ENCODE peak calls at places on chromosomes 13 and 19, in seven cellular contexts. L is fibroblast of lung, I is IMR-90, S is PC-3, Z is OCI-LY7, N is Karpas-422, W is K562. E is an unnamed sample.

GRCh38 chr19:7748756-7749155 is 1.4 kb upstream of the CD209 start:
- DNase-seq in L (no peak), I (peak; percentile 7), S (peak; percentile 82), Z (no peak), N (no peak), W (no peak), E (no peak)

GRCh38 chr19:15934332-15935078 is at the start of gene CYP4F11:
- DNase-seq in L (no peak), I (no peak), S (peak; percentile 46), Z (peak; percentile 14), N (peak; percentile 74), W (no peak), E (no peak)

GRCh38 chr13:35818577-35819165 is 312.5 kb downstream of the DCLK1 start:
- DNase-seq in L (peak; percentile 30), I (peak; percentile 60), S (peak; percentile 44), Z (peak; percentile 29), N (peak; percentile 68), W (peak; percentile 11), E (peak; percentile 51)

GRCh38 chr19:31427857-31428256 is 78.6 kb upstream of the TSHZ3 start:
- DNase-seq in L (peak; percentile 51), I (no peak), S (no peak), Z (no peak), N (no peak), W (no peak), E (no peak)

GRCh38 chr19:55322495-55322894 is 2.6 kb downstream of the TMEM150B start:
- DNase-seq in L (no peak), I (no peak), S (no peak), Z (no peak), N (no peak), W (no peak), E (no peak)

GRCh38 chr13:101343128-101343787 is 73.0 kb downstream of the NALCN start:
- DNase-seq in L (peak; percentile 21), I (peak; percentile 18), S (no peak), Z (no peak), N (no peak), W (no peak), E (no peak)

GRCh38 chr13:82962422-82962821 is 919.9 kb downstream of the SLITRK1 start:
- DNase-seq in L (peak; percentile 30), I (no peak), S (no peak), Z (no peak), N (no peak), W (no peak), E (no peak)

GRCh38 chr13:99133230-99133629 is 67.4 kb upstream of the UBAC2 start:
- DNase-seq in L (no peak), I (no peak), S (no peak), Z (no peak), N (no peak), W (no peak), E (no peak)

GRCh38 chr19:34273121-34273845 is 18.9 kb downstream of the GARRE1 start:
- DNase-seq in L (no peak), I (no peak), S (no peak), Z (peak; percentile 37), N (peak; percentile 51), W (no peak), E (no peak)

GRCh38 chr13:29676535-29676934 is 81.0 kb upstream of the SLC7A1 start:
- DNase-seq in L (peak; percentile 55), I (peak; percentile 29), S (no peak), Z (no peak), N (no peak), W (no peak), E (no peak)

GRCh38 chr13:33138441-33138840 is 122.2 kb downstream of the KL start:
- DNase-seq in L (no peak), I (no peak), S (no peak), Z (no peak), N (no peak), W (no peak), E (no peak)

GRCh38 chr19:49614096-49614857 is 23.3 kb downstream of the PRR12 start:
- DNase-seq in L (peak; percentile 88), I (peak; percentile 91), S (peak; percentile 97), Z (no peak), N (no peak), W (no peak), E (no peak)

GRCh38 chr19:30084390-30084819 is 142.4 kb downstream of the URI1 start:
- DNase-seq in L (no peak), I (no peak), S (no peak), Z (no peak), N (no peak), W (no peak), E (peak; percentile 71)

GRCh38 chr13:112447761-112448603 is 71.8 kb downstream of the SPACA7 start:
- DNase-seq in L (no peak), I (no peak), S (no peak), Z (no peak), N (no peak), W (no peak), E (peak; percentile 18)

GRCh38 chr19:30325657-30326056 is 46.5 kb upstream of the ZNF536 start:
- DNase-seq in L (no peak), I (no peak), S (no peak), Z (no peak), N (no peak), W (no peak), E (no peak)

GRCh38 chr13:20156711-20157110 is 4.1 kb downstream of the GJA3 start:
- DNase-seq in L (no peak), I (no peak), S (no peak), Z (no peak), N (no peak), W (no peak), E (no peak)

DNA sequence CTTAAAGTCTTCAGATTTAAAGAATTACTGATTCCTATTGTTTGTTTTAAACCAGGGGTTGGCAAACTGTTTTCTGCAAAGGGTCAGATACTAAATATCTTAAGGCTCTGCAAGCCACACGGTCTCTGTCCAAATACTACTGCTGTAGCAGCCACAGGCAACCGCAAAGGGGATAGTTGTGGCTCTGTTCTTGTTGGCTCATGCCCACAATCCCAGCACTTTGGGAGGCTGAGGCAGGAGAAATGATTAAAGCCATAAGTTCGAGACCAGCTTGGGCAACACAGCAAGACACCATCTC is 22.4 kb downstream of the RANBP3 start:
- DNase-seq in L (peak; percentile 62), I (peak; percentile 47), S (no peak), Z (no peak), N (no peak), W (no peak), E (no peak)
- H4K20me1 ChIP-seq in L (peaks cover 1% of the 10 kb centered on the region), I (peaks cover 92% of the 10 kb centered on the region), S (peaks cover 83% of the 10 kb centered on the region), Z (no peaks in the 10 kb centered on the region), N (peaks cover 60% of the 10 kb centered on the region), W (peaks cover 42% of the 10 kb centered on the region), E (peaks cover 98% of the 10 kb centered on the region)

GRCh38 chr19:3964256-3965194 is 6.4 kb downstream of the DAPK3 start:
- DNase-seq in L (no peak), I (no peak), S (no peak), Z (no peak), N (no peak), W (no peak), E (no peak)
- H4K20me1 ChIP-seq in L (no peaks in the 10 kb centered on the region), I (peaks cover 93% of the 10 kb centered on the region), S (no peaks in the 10 kb centered on the region), Z (no peaks in the 10 kb centered on the region), N (peaks cover 3% of the 10 kb centered on the region), W (peaks cover 2% of the 10 kb centered on the region), E (peaks cover 81% of the 10 kb centered on the region)

GRCh38 chr19:3378352-3379146 is 12.2 kb downstream of the NFIC start:
- DNase-seq in L (no peak), I (no peak), S (no peak), Z (no peak), N (no peak), W (peak; percentile 71), E (peak; percentile 70)

GRCh38 chr19:3383121-3383722 is 16.8 kb downstream of the NFIC start:
- DNase-seq in L (no peak), I (no peak), S (no peak), Z (no peak), N (no peak), W (no peak), E (no peak)

GRCh38 chr19:3380829-3381228 is 14.4 kb downstream of the NFIC start:
- DNase-seq in L (no peak), I (no peak), S (no peak), Z (no peak), N (no peak), W (no peak), E (no peak)

GRCh38 chr19:3381701-3382372 is 15.5 kb downstream of the NFIC start:
- DNase-seq in L (no peak), I (no peak), S (no peak), Z (no peak), N (no peak), W (no peak), E (no peak)

GRCh38 chr19:3382460-3383100 is 16.2 kb downstream of the NFIC start:
- DNase-seq in L (no peak), I (no peak), S (no peak), Z (no peak), N (no peak), W (no peak), E (no peak)
- H4K20me1 ChIP-seq in L (no peaks in the 10 kb centered on the region), I (peaks cover 95% of the 10 kb centered on the region), S (peaks cover 5% of the 10 kb centered on the region), Z (no peaks in the 10 kb centered on the region), N (peaks cover 9% of the 10 kb centered on the region), W (peaks cover 42% of the 10 kb centered on the region), E (peaks cover 73% of the 10 kb centered on the region)

GRCh38 chr13:58985845-58986244 is 1177.9 kb downstream of the DIAPH3 start:
- DNase-seq in L (no peak), I (no peak), S (no peak), Z (no peak), N (no peak), W (no peak), E (no peak)
- H4K20me1 ChIP-seq in L (no peaks in the 10 kb centered on the region), I (no peaks in the 10 kb centered on the region), S (no peaks in the 10 kb centered on the region), Z (no peaks in the 10 kb centered on the region), N (no peaks in the 10 kb centered on the region), W (no peaks in the 10 kb centered on the region), E (no peaks in the 10 kb centered on the region)

DNA sequence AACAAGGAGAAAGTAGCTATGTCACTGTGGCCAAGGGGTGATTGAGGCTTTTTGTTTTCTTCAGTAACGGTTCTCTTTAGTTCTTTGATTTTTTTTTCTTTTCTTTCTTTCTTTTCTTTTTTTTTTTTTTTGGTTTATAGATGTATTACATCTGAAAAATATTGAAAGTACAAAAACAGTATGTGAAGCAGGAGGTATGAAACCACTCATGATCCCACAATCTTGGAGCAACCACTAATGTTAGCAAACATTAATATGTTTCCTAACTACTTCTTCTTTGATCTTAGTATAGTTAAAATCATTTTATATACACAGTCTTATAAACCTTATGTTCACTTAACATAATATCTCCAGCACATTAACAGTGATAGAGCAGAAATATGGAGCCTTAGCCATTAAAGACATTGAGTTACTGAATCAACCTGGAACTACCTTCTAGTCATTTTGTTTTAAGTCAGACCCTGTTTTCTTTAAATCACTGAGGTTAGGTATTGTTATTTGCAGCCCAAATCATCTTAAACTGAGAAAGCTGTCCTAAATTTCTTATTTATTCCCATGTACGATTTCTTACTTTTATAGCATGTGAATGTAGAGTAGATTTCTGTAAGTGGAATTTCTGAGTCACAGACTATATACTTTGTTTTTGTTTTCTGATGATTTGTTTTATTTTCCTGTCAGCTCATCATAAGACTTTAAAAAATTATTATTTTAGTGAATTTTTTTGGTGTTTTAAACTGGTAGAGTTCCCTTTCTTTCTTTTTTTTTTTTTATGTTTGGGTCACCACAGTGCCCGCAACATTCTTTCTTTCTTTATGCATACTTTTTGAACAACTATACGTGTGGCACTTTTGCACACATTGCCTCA is 45.7 kb downstream of the WDFY2 start:
- DNase-seq in L (no peak), I (no peak), S (no peak), Z (no peak), N (no peak), W (no peak), E (no peak)
- H4K20me1 ChIP-seq in L (no peaks in the 10 kb centered on the region), I (no peaks in the 10 kb centered on the region), S (no peaks in the 10 kb centered on the region), Z (no peaks in the 10 kb centered on the region), N (peaks cover 32% of the 10 kb centered on the region), W (no peaks in the 10 kb centered on the region), E (peaks cover 7% of the 10 kb centered on the region)